ENCODE peak calls at places on chromosomes 3 and 15, in six cellular contexts. J is activated CD4-positive, CD25-positive, alpha-beta regulatory T cell treated with anti-CD3 and anti-CD28 coated beads, Interleukin-2, amount 50 U/mL, for 16 hours; E is MCF 10A; F is posterior cingulate gyrus; Q is AG09319; A is NCI-H1105. C is an unnamed sample.
A peak's percentile ranks its signal among the peaks of the same experiment; 100 is the strongest.

GRCh38 chr15:65646486-65646885 is 24.7 kb downstream of the SLC24A1 start:
- DNase-seq in F (no peak), E (no peak), Q (no peak), J (no peak), A (no peak), C (no peak)

GRCh38 chr15:59168536-59168935 is 38.1 kb upstream of the LDHAL6B start:
- DNase-seq in J (no peak), E (peak; percentile 41), A (no peak), F (no peak), Q (no peak), C (peak; percentile 36)

GRCh38 chr3:66039590-66039887 is 821 bp upstream of the MAGI1 start:
- DNase-seq in F (no peak), E (peak; percentile 16), Q (no peak), A (no peak), J (no peak), C (peak; percentile 4)

GRCh38 chr3:45938858-45939257 is 4.4 kb upstream of the CXCR6 start:
- DNase-seq in A (peak; percentile 46), E (peak; percentile 82), F (peak; percentile 76), J (peak; percentile 67), Q (peak; percentile 86), C (peak; percentile 89)

GRCh38 chr3:53816430-53816829 is 29.8 kb downstream of the CHDH start:
- DNase-seq in E (no peak), F (no peak), A (no peak), J (no peak), Q (no peak), C (no peak)

GRCh38 chr3:36488077-36488789 is 107.9 kb downstream of the STAC start:
- DNase-seq in J (no peak), A (no peak), Q (no peak), E (peak; percentile 6), F (no peak), C (no peak)

GRCh38 chr3:44444896-44445691 is 32.4 kb downstream of the ZNF445 start:
- DNase-seq in Q (no peak), E (no peak), J (no peak), F (no peak), A (no peak), C (no peak)

GRCh38 chr3:33067484-33067883 is 29.5 kb downstream of the GLB1 start:
- DNase-seq in A (no peak), Q (no peak), F (no peak), J (no peak), E (no peak), C (peak; percentile 45)

GRCh38 chr15:60612400-60613048 is 133.6 kb upstream of the ICE2 start:
- DNase-seq in J (no peak), F (no peak), A (no peak), E (no peak), Q (no peak), C (no peak)

GRCh38 chr3:36393563-36393962 is 13.3 kb downstream of the STAC start:
- DNase-seq in J (no peak), F (no peak), Q (no peak), A (no peak), E (no peak), C (no peak)

GRCh38 chr3:190064112-190064511 is 56.6 kb downstream of the P3H2 start:
- DNase-seq in E (peak; percentile 85), J (no peak), F (no peak), A (no peak), Q (peak; percentile 67), C (peak; percentile 96)

GRCh38 chr3:124592658-124593441 is 137.4 kb upstream of the UMPS start:
- DNase-seq in A (peak; percentile 20), J (no peak), F (no peak), Q (no peak), E (peak; percentile 27), C (peak; percentile 99)

GRCh38 chr3:55720614-55721013 is 233.5 kb upstream of the WNT5A start:
- DNase-seq in F (no peak), J (no peak), E (peak; percentile 8), A (no peak), Q (peak; percentile 34), C (peak; percentile 49)

GRCh38 chr3:101950985-101951733 is 101.8 kb downstream of the NFKBIZ start:
- DNase-seq in F (no peak), E (no peak), A (no peak), Q (no peak), J (no peak), C (peak; percentile 80)

GRCh38 chr15:94532226-94532625 is 300.9 kb downstream of the MCTP2 start:
- DNase-seq in Q (no peak), E (no peak), F (no peak), A (no peak), J (no peak), C (no peak)

GRCh38 chr3:111534701-111535100 is 7.3 kb upstream of the CD96 start:
- DNase-seq in Q (no peak), A (no peak), J (no peak), E (peak; percentile 47), F (no peak), C (peak; percentile 78)

GRCh38 chr15:98860647-98861041 is 146.9 kb downstream of the PGPEP1L start:
- DNase-seq in J (no peak), F (no peak), A (no peak), Q (no peak), E (no peak), C (no peak)

GRCh38 chr15:67766963-67767362 is 58.3 kb upstream of the SKOR1 start:
- DNase-seq in A (no peak), F (no peak), Q (no peak), E (no peak), J (no peak), C (no peak)

C was measured in PC-3.